ENCODE peak calls at places on chromosomes 6 and 20, in eight cellular contexts. U is activated naive CD4-positive, alpha-beta T cell treated with anti-CD3 and anti-CD28 coated beads, Interleukin-2, amount 50 U/mL, for 16 hours; Q is esophagus squamous epithelium; L is psoas muscle; P is left kidney; I is cardiac fibroblast; D is heart right ventricle; K is stimulated activated CD8-positive, alpha-beta memory T cell treated with anti-CD3 and anti-CD28 coated beads, Interleukin-15, amount 100 ng/mL, for 4 hours. R is an unnamed sample.

GRCh38 chr6:87421576-87421975 is 13.8 kb downstream of the CFAP206 start:
- DNase-seq in U (no peak), Q (no peak), L (no peak), P (peak), I (no peak), D (no peak), K (no peak), R (no peak)

GRCh38 chr6:31352497-31353368 is 4.2 kb downstream of the HLA-B start:
- DNase-seq in U (no peak), Q (no peak), L (no peak), P (no peak), I (no peak), D (no peak), K (no peak), R (no peak)

GRCh38 chr6:12233693-12234551 is 56.2 kb upstream of the EDN1 start:
- DNase-seq in U (peak), Q (no peak), L (no peak), P (peak), I (peak), D (no peak), K (no peak), R (peak)

GRCh38 chr6:113734886-113735481 is 122.2 kb upstream of the MARCKS start:
- DNase-seq in U (no peak), Q (no peak), L (no peak), P (no peak), I (peak), D (no peak), K (no peak), R (no peak)

GRCh38 chr6:84967389-84967788 is 203.0 kb upstream of the TBX18 start:
- DNase-seq in U (no peak), Q (no peak), L (no peak), P (peak), I (peak), D (no peak), K (no peak), R (no peak)

GRCh38 chr6:165098165-165098564 is 211.2 kb downstream of the C6orf118 start:
- DNase-seq in U (no peak), Q (no peak), L (no peak), P (no peak), I (peak), D (no peak), K (no peak), R (no peak)

GRCh38 chr20:10843161-10843711 is 169.4 kb upstream of the JAG1 start:
- DNase-seq in U (no peak), Q (no peak), L (no peak), P (no peak), I (no peak), D (no peak), K (no peak), R (no peak)

GRCh38 chr6:22612241-22612640 is 42.9 kb downstream of the HDGFL1 start:
- DNase-seq in U (no peak), Q (no peak), L (no peak), P (peak), I (peak), D (no peak), K (no peak), R (no peak)

GRCh38 chr20:35295058-35295457 is 2.8 kb upstream of the FAM83C start:
- DNase-seq in U (no peak), Q (no peak), L (no peak), P (no peak), I (no peak), D (no peak), K (no peak), R (no peak)

GRCh38 chr6:54428437-54428836 is 120.2 kb downstream of the TINAG start:
- DNase-seq in U (no peak), Q (no peak), L (no peak), P (peak), I (no peak), D (no peak), K (no peak), R (no peak)

GRCh38 chr6:157143171-157143884 is 180.0 kb downstream of the TMEM242 start:
- DNase-seq in U (no peak), Q (no peak), L (no peak), P (no peak), I (peak), D (peak), K (peak), R (no peak)

GRCh38 chr20:25227317-25227831 is 20.5 kb upstream of the PYGB start:
- DNase-seq in U (no peak), Q (no peak), L (no peak), P (no peak), I (peak), D (no peak), K (no peak), R (no peak)

GRCh38 chr6:35064508-35065440 is 76.4 kb downstream of the TCP11 start:
- DNase-seq in U (no peak), Q (no peak), L (peak), P (no peak), I (peak), D (no peak), K (no peak), R (no peak)

GRCh38 chr20:60101894-60102281 is 143.7 kb downstream of the CDH26 start:
- DNase-seq in U (no peak), Q (no peak), L (peak), P (no peak), I (no peak), D (no peak), K (no peak), R (no peak)

GRCh38 chr6:164424489-164424888 is 884.9 kb downstream of the C6orf118 start:
- DNase-seq in U (no peak), Q (no peak), L (no peak), P (no peak), I (no peak), D (no peak), K (no peak), R (no peak)

R was measured in cerebellum.